ENCODE peak calls at places on chromosomes 11 and 22, in five cellular contexts. One of them, this sample, is unnamed. For H3K4me1, the result is how much of the 10 kb centered on the place peaks cover.

GRCh38 chr11:69234171-69234570 is 59.8 kb upstream of the MYEOV start:
- DNase-seq in HCT116: no peak
- DNase-seq in GM23248: no peak
- DNase-seq in MM.1S: no peak
- DNase-seq in neural progenitor cell: peak
- DNase-seq in this sample: no peak

GRCh38 chr11:12075822-12076821 is 34.3 kb upstream of the MICAL2 start:
- DNase-seq in neural progenitor cell: no peak
- DNase-seq in HCT116: no peak
- DNase-seq in GM23248: peak
- DNase-seq in MM.1S: no peak
- DNase-seq in this sample: peak

GRCh38 chr22:39284142-39284980 is 35.1 kb downstream of the RPL3 start:
- DNase-seq in HCT116: no peak
- DNase-seq in GM23248: no peak
- DNase-seq in neural progenitor cell: no peak
- DNase-seq in MM.1S: no peak
- DNase-seq in this sample: peak

GRCh38 chr11:64713031-64713780 is 9.8 kb downstream of the NRXN2 start:
- DNase-seq in neural progenitor cell: peak
- DNase-seq in GM23248: peak
- DNase-seq in MM.1S: peak
- DNase-seq in HCT116: no peak
- DNase-seq in this sample: no peak

GRCh38 chr11:76408171-76408965 is 27.2 kb downstream of the GVQW3 start:
- DNase-seq in MM.1S: no peak
- DNase-seq in neural progenitor cell: no peak
- DNase-seq in HCT116: no peak
- DNase-seq in GM23248: no peak
- DNase-seq in this sample: no peak

GRCh38 chr11:64453466-64453865 is 94.5 kb downstream of the RPS6KA4 start:
- DNase-seq in MM.1S: no peak
- DNase-seq in GM23248: no peak
- DNase-seq in HCT116: no peak
- DNase-seq in neural progenitor cell: no peak
- DNase-seq in this sample: no peak

GRCh38 chr22:25148149-25148691 is 51.4 kb upstream of the CRYBB3 start:
- DNase-seq in GM23248: no peak
- DNase-seq in MM.1S: no peak
- DNase-seq in neural progenitor cell: peak
- DNase-seq in HCT116: no peak
- DNase-seq in this sample: no peak

GRCh38 chr11:70719516-70719915 is 321.2 kb downstream of the CTTN start:
- DNase-seq in MM.1S: no peak
- DNase-seq in GM23248: no peak
- DNase-seq in neural progenitor cell: no peak
- DNase-seq in HCT116: no peak
- DNase-seq in this sample: no peak

GRCh38 chr22:21760640-21761039 is 25.0 kb upstream of the YPEL1 start:
- DNase-seq in neural progenitor cell: no peak
- DNase-seq in MM.1S: peak
- DNase-seq in HCT116: no peak
- DNase-seq in GM23248: peak
- DNase-seq in this sample: peak

GRCh38 chr11:94048310-94048709 is 27.2 kb downstream of the HEPHL1 start:
- DNase-seq in HCT116: no peak
- DNase-seq in GM23248: no peak
- DNase-seq in MM.1S: no peak
- DNase-seq in neural progenitor cell: no peak
- DNase-seq in this sample: no peak

GRCh38 chr11:63274776-63275175 is 31.4 kb upstream of the SLC22A25 start:
- DNase-seq in HCT116: peak
- DNase-seq in neural progenitor cell: no peak
- DNase-seq in MM.1S: no peak
- DNase-seq in GM23248: no peak
- DNase-seq in this sample: peak

GRCh38 chr11:43818220-43818619 is 62.4 kb upstream of the ALKBH3 start:
- DNase-seq in HCT116: no peak
- DNase-seq in MM.1S: no peak
- DNase-seq in neural progenitor cell: no peak
- DNase-seq in GM23248: peak
- DNase-seq in this sample: peak

GRCh38 chr22:45317551-45318167 is 7.9 kb downstream of the FAM118A start:
- DNase-seq in GM23248: peak
- DNase-seq in HCT116: no peak
- DNase-seq in neural progenitor cell: peak
- DNase-seq in MM.1S: no peak
- DNase-seq in this sample: peak

GRCh38 chr11:73577496-73577917 is 20.4 kb downstream of the FAM168A start:
- DNase-seq in HCT116: no peak
- DNase-seq in MM.1S: no peak
- DNase-seq in neural progenitor cell: no peak
- DNase-seq in GM23248: peak
- DNase-seq in this sample: no peak

GRCh38 chr22:48765595-48765994 is 1062.1 kb downstream of the BRD1 start:
- DNase-seq in HCT116: no peak
- DNase-seq in neural progenitor cell: no peak
- DNase-seq in MM.1S: no peak
- DNase-seq in GM23248: no peak
- DNase-seq in this sample: no peak

GRCh38 chr22:31332886-31333285 is 13.3 kb downstream of the PATZ1 start:
- DNase-seq in neural progenitor cell: no peak
- DNase-seq in GM23248: peak
- DNase-seq in MM.1S: no peak
- DNase-seq in HCT116: no peak
- DNase-seq in this sample: peak

DNA sequence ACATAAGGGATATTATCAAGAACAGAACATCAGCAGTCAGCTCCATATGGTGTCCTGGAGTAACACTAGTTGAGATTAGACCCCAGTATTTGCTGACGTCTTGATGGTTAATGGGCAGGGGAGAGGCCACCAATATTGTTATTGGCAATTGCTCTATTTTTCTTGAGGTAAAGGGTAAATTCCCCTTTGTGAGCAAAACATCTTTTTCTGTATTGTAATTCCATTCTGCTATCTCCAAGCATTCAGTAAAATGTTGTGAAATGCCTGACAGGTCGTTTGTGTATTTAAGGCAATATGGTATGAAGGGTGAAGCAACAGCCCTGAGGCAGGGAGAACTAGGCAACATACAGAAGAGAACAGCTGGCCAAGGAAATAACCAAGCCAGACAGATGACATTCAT is 21.9 kb downstream of the PC start:
- DNase-seq in neural progenitor cell: no peak
- DNase-seq in HCT116: no peak
- DNase-seq in GM23248: peak
- DNase-seq in MM.1S: no peak
- DNase-seq in this sample: no peak
- TF ChIP-seq EZH2phosphoT487 in neural progenitor cell: no peak
- TF ChIP-seq EZH2phosphoT487 in HCT116: no peak
- TF ChIP-seq EZH2phosphoT487 in GM23248: no peak
- TF ChIP-seq EZH2phosphoT487 in MM.1S: no peak
- TF ChIP-seq EZH2phosphoT487 in this sample: no peak

DNA sequence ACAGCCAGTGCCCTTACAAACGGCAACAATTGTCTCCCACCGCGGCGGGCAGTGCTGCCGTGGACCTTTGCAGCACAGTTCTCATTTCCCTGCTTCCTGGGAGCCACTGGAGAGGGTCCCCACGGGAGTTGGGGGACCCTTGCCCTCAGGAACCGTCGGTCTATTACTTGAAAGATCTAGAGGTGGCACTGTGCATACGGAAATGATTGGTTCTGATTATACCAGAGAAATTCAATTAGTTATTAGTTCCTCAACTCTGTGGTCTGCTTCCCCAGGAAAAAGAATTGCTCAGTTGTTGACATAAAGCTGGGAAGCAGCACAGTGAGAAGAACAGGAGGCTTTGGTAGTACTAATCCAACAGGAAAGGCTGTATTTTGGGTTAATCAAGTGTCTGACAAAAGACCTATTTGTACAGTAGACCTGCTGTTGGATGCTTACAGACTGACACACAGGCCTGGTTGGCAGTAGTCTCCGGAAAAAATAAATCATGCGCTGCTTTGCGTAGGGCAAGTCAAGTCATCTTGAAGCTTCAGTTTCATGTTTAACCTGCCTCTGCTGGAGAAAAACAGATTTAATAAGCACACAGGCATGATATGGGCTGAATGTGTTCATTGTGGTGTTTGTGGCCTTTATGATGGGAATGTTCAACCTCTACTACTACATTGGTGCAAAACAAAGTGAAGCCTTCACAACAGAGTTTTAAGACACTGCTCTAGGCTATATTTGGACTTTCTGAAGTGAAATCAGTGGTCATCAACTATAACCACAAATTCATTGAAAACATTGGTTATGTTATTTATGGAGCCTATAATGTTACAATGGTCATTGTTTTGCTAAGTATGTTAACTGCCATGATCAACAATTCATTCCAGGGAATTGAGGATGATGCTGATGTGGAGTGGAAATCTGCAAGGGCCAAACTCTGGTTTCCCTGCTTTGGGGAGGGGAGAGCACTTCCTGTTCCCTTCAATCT is 54.6 kb upstream of the SC5D start:
- DNase-seq in neural progenitor cell: no peak
- DNase-seq in GM23248: peak
- DNase-seq in MM.1S: no peak
- DNase-seq in HCT116: no peak
- DNase-seq in this sample: peak
- H3K9ac ChIP-seq in neural progenitor cell: no peak
- H3K9ac ChIP-seq in GM23248: no peak
- H3K9ac ChIP-seq in MM.1S: no peak
- H3K9ac ChIP-seq in HCT116: no peak
- H3K9ac ChIP-seq in this sample: peak

DNA sequence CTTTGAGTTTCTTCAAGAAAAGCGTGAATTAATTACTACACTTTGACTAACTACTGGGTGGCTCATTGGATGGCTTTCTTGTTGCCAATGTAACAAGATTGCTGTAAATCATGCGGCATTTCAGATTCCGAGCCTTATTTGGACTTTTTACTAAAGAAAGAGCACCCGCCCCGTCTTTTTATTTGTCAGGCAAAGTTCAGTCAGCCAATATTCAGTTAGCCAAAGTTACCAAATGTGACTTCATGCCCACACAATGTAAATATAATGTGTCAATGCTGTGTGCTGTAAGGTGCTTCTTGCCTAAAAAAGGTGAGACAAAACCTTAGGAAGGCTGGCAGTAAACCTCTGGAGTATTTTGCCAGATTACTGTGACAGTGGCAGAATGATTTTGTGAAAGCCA is 14.8 kb downstream of the FLI1 start:
- DNase-seq in neural progenitor cell: no peak
- DNase-seq in GM23248: no peak
- DNase-seq in MM.1S: no peak
- DNase-seq in HCT116: no peak
- DNase-seq in this sample: peak
- H3K4me1 ChIP-seq in neural progenitor cell: under half
- H3K4me1 ChIP-seq in GM23248: half or more
- H3K4me1 ChIP-seq in MM.1S: under half
- H3K4me1 ChIP-seq in HCT116: under half
- H3K4me1 ChIP-seq in this sample: half or more

GRCh38 chr11:128551641-128552335 is 35.6 kb downstream of the ETS1 start:
- DNase-seq in GM23248: no peak
- DNase-seq in MM.1S: no peak
- DNase-seq in HCT116: no peak
- DNase-seq in neural progenitor cell: no peak
- DNase-seq in this sample: peak

GRCh38 chr11:128553662-128554392 is 33.5 kb downstream of the ETS1 start:
- DNase-seq in MM.1S: no peak
- DNase-seq in neural progenitor cell: peak
- DNase-seq in HCT116: no peak
- DNase-seq in GM23248: peak
- DNase-seq in this sample: peak

GRCh38 chr11:128559496-128560103 is 27.8 kb downstream of the ETS1 start:
- DNase-seq in GM23248: peak
- DNase-seq in HCT116: no peak
- DNase-seq in neural progenitor cell: no peak
- DNase-seq in MM.1S: no peak
- DNase-seq in this sample: peak

GRCh38 chr11:128552783-128553661 is 34.3 kb downstream of the ETS1 start:
- DNase-seq in GM23248: peak
- DNase-seq in neural progenitor cell: peak
- DNase-seq in MM.1S: no peak
- DNase-seq in HCT116: no peak
- DNase-seq in this sample: no peak

DNA sequence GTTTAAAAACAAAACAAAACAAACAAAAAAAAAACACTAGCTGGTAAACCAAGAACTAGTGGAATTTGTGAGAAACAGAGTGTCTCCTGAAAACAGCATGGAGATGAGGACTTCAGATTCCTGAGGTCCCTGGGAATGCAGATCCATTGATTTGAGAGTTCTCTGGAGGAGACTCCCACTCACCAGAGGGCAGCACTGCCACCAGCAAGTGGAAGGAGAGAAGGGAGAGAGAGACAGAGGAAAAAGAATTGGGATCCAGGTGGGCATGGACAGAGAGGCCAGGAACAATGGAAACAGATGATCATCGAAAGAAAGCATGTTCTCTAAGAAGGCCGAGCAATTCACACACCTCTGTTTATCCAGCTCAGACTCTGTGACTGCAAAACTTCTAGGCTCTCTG is 31.8 kb downstream of the ETS1 start:
- DNase-seq in HCT116: peak
- DNase-seq in GM23248: peak
- DNase-seq in neural progenitor cell: peak
- DNase-seq in MM.1S: no peak
- DNase-seq in this sample: peak
- TF ChIP-seq EZH2phosphoT487 in HCT116: no peak
- TF ChIP-seq EZH2phosphoT487 in GM23248: no peak
- TF ChIP-seq EZH2phosphoT487 in neural progenitor cell: no peak
- TF ChIP-seq EZH2phosphoT487 in MM.1S: no peak
- TF ChIP-seq EZH2phosphoT487 in this sample: no peak

GRCh38 chr11:47977651-47978050 is 2.7 kb upstream of the PTPRJ start:
- DNase-seq in HCT116: no peak
- DNase-seq in neural progenitor cell: no peak
- DNase-seq in GM23248: no peak
- DNase-seq in MM.1S: no peak
- DNase-seq in this sample: no peak

GRCh38 chr11:47971501-47971900 is 8.9 kb upstream of the PTPRJ start:
- DNase-seq in MM.1S: no peak
- DNase-seq in GM23248: no peak
- DNase-seq in neural progenitor cell: no peak
- DNase-seq in HCT116: no peak
- DNase-seq in this sample: no peak

GRCh38 chr11:47969401-47969800 is 11.0 kb upstream of the PTPRJ start:
- DNase-seq in neural progenitor cell: no peak
- DNase-seq in HCT116: no peak
- DNase-seq in MM.1S: no peak
- DNase-seq in GM23248: no peak
- DNase-seq in this sample: no peak

GRCh38 chr11:47967577-47968230 is 12.7 kb upstream of the PTPRJ start:
- DNase-seq in MM.1S: no peak
- DNase-seq in HCT116: no peak
- DNase-seq in GM23248: peak
- DNase-seq in neural progenitor cell: no peak
- DNase-seq in this sample: no peak

GRCh38 chr11:47973173-47973572 is 7.2 kb upstream of the PTPRJ start:
- DNase-seq in MM.1S: no peak
- DNase-seq in neural progenitor cell: no peak
- DNase-seq in GM23248: no peak
- DNase-seq in HCT116: no peak
- DNase-seq in this sample: no peak
- H3K9ac ChIP-seq in MM.1S: no peak
- H3K9ac ChIP-seq in neural progenitor cell: no peak
- H3K9ac ChIP-seq in GM23248: no peak
- H3K9ac ChIP-seq in HCT116: no peak
- H3K9ac ChIP-seq in this sample: no peak

GRCh38 chr11:119436715-119437114 is 13.7 kb upstream of the THY1 start:
- DNase-seq in HCT116: no peak
- DNase-seq in neural progenitor cell: no peak
- DNase-seq in GM23248: no peak
- DNase-seq in MM.1S: no peak
- DNase-seq in this sample: no peak
- H3K4me1 ChIP-seq in HCT116: under half
- H3K4me1 ChIP-seq in neural progenitor cell: under half
- H3K4me1 ChIP-seq in GM23248: under half
- H3K4me1 ChIP-seq in MM.1S: under half
- H3K4me1 ChIP-seq in this sample: under half